ENCODE peak calls at places on chromosome 1, in six cellular contexts. H, G, T, M, Q and S are unnamed samples. For H3K4me1, the result is how much of the 10 kb centered on the place peaks cover.

GRCh38 chr1:228430243-228430642 is 13.6 kb upstream of the TRIM17 start:
- DNase-seq in H (no peak), G (no peak), T (no peak), M (no peak), Q (no peak), S (no peak)

GRCh38 chr1:58664881-58665280 is 35.0 kb downstream of the MYSM1 start:
- DNase-seq in H (no peak), G (no peak), T (no peak), M (peak), Q (no peak), S (no peak)

GRCh38 chr1:170221031-170221430 is 75.3 kb downstream of the NTMT2 start:
- DNase-seq in H (no peak), G (no peak), T (no peak), M (peak), Q (no peak), S (no peak)

GRCh38 chr1:115495603-115496002 is 146.2 kb upstream of the VANGL1 start:
- DNase-seq in H (peak), G (peak), T (no peak), M (peak), Q (no peak), S (peak)

GRCh38 chr1:32724678-32725594 is 22.4 kb upstream of the SYNC start:
- DNase-seq in H (peak), G (peak), T (peak), M (peak), Q (peak), S (peak)

GRCh38 chr1:198687429-198687828 is 48.6 kb downstream of the PTPRC start:
- DNase-seq in H (no peak), G (no peak), T (no peak), M (no peak), Q (no peak), S (no peak)

GRCh38 chr1:180248731-180249681 is 18.9 kb downstream of the LHX4 start:
- DNase-seq in H (no peak), G (no peak), T (no peak), M (no peak), Q (peak), S (no peak)

GRCh38 chr1:217040696-217041095 is 317.5 kb upstream of the ESRRG start:
- DNase-seq in H (peak), G (peak), T (no peak), M (no peak), Q (no peak), S (peak)

GRCh38 chr1:225774276-225775147 is 3.1 kb upstream of the SRP9 start:
- DNase-seq in H (no peak), G (no peak), T (no peak), M (no peak), Q (no peak), S (peak)

GRCh38 chr1:78645728-78646127 is 3.9 kb upstream of the IFI44 start:
- DNase-seq in H (no peak), G (no peak), T (no peak), M (no peak), Q (no peak), S (no peak)

GRCh38 chr1:219528633-219529032 is 84.3 kb downstream of the ZC3H11B start:
- DNase-seq in H (no peak), G (no peak), T (no peak), M (no peak), Q (no peak), S (no peak)

GRCh38 chr1:6123816-6124215 is 56.3 kb downstream of the CHD5 start:
- DNase-seq in H (no peak), G (no peak), T (no peak), M (no peak), Q (no peak), S (no peak)

GRCh38 chr1:28893403-28894102 is 20.8 kb upstream of the EPB41 start:
- DNase-seq in H (peak), G (no peak), T (no peak), M (peak), Q (peak), S (no peak)

GRCh38 chr1:109256971-109257681 is 7.8 kb downstream of the CELSR2 start:
- DNase-seq in H (peak), G (no peak), T (peak), M (no peak), Q (no peak), S (no peak)

GRCh38 chr1:192443616-192444015 is 126.8 kb downstream of the RGS21 start:
- DNase-seq in H (peak), G (peak), T (no peak), M (no peak), Q (no peak), S (peak)

GRCh38 chr1:116350097-116350645 is 22.9 kb upstream of the ATP1A1 start:
- DNase-seq in H (no peak), G (no peak), T (no peak), M (no peak), Q (no peak), S (peak)

GRCh38 chr1:118104956-118105355 is 80.1 kb downstream of the SPAG17 start:
- DNase-seq in H (no peak), G (no peak), T (no peak), M (no peak), Q (no peak), S (no peak)

GRCh38 chr1:235566092-235566491 is 61.8 kb upstream of the B3GALNT2 start:
- DNase-seq in H (no peak), G (no peak), T (no peak), M (no peak), Q (peak), S (no peak)

GRCh38 chr1:13901597-13901996 is 201.6 kb downstream of the PRDM2 start:
- DNase-seq in H (no peak), G (no peak), T (no peak), M (no peak), Q (no peak), S (no peak)

GRCh38 chr1:88145752-88146151 is 538.3 kb upstream of the PKN2 start:
- DNase-seq in H (peak), G (peak), T (no peak), M (no peak), Q (no peak), S (no peak)

GRCh38 chr1:170727953-170728352 is 64.0 kb downstream of the PRRX1 start:
- DNase-seq in H (no peak), G (no peak), T (no peak), M (no peak), Q (no peak), S (no peak)

GRCh38 chr1:22751124-22751531 is 40.5 kb downstream of the EPHB2 start:
- DNase-seq in H (no peak), G (no peak), T (no peak), M (peak), Q (no peak), S (no peak)

GRCh38 chr1:47521034-47521871 is 83.4 kb downstream of the FOXD2 start:
- DNase-seq in H (no peak), G (no peak), T (no peak), M (no peak), Q (no peak), S (no peak)

GRCh38 chr1:112715264-112716053 is at the start of gene PPM1J:
- DNase-seq in H (peak), G (peak), T (peak), M (peak), Q (peak), S (peak)

GRCh38 chr1:9929431-9930385 is 13.5 kb downstream of the LZIC start:
- DNase-seq in H (no peak), G (no peak), T (no peak), M (peak), Q (peak), S (no peak)

GRCh38 chr1:39395357-39395831 is 96.0 kb upstream of the BMP8A start:
- DNase-seq in H (peak), G (peak), T (peak), M (peak), Q (no peak), S (peak)

GRCh38 chr1:44799770-44800584 is at the start of gene PLK3:
- DNase-seq in H (peak), G (peak), T (peak), M (peak), Q (peak), S (peak)

GRCh38 chr1:12056331-12056841 is 6.7 kb upstream of the TNFRSF8 start:
- DNase-seq in H (peak), G (no peak), T (peak), M (no peak), Q (no peak), S (no peak)

GRCh38 chr1:71343686-71344416 is 263.0 kb upstream of the ZRANB2 start:
- DNase-seq in H (no peak), G (no peak), T (no peak), M (no peak), Q (no peak), S (no peak)

GRCh38 chr1:20216574-20216973 is 30.3 kb upstream of the PLA2G2C start:
- DNase-seq in H (peak), G (peak), T (no peak), M (peak), Q (no peak), S (no peak)

GRCh38 chr1:229238674-229239415 is 32.1 kb upstream of the RAB4A start:
- DNase-seq in H (no peak), G (no peak), T (no peak), M (no peak), Q (no peak), S (no peak)

GRCh38 chr1:89966666-89967065 is 28.2 kb upstream of the ZNF326 start:
- DNase-seq in H (no peak), G (no peak), T (no peak), M (no peak), Q (no peak), S (no peak)

GRCh38 chr1:20325844-20326323 is 35.2 kb downstream of the VWA5B1 start:
- DNase-seq in H (peak), G (peak), T (no peak), M (no peak), Q (no peak), S (peak)

GRCh38 chr1:155006601-155007101 is 4.0 kb downstream of the ZBTB7B start:
- DNase-seq in H (no peak), G (peak), T (no peak), M (no peak), Q (peak), S (no peak)

GRCh38 chr1:36400825-36401601 is 3.3 kb upstream of the LSM10 start:
- DNase-seq in H (peak), G (peak), T (no peak), M (peak), Q (peak), S (no peak)

GRCh38 chr1:172002725-172003345 is 161.5 kb downstream of the DNM3 start:
- DNase-seq in H (peak), G (peak), T (no peak), M (peak), Q (peak), S (peak)

GRCh38 chr1:208065862-208066261 is 154.9 kb upstream of the CD34 start:
- DNase-seq in H (peak), G (no peak), T (no peak), M (no peak), Q (no peak), S (peak)

GRCh38 chr1:16918371-16918770 is 3.4 kb upstream of the CROCC start:
- DNase-seq in H (no peak), G (no peak), T (no peak), M (no peak), Q (no peak), S (no peak)

GRCh38 chr1:16913616-16913865 is 8.2 kb upstream of the CROCC start:
- DNase-seq in H (no peak), G (no peak), T (no peak), M (no peak), Q (no peak), S (no peak)

GRCh38 chr1:16913866-16914662 is 7.7 kb upstream of the CROCC start:
- DNase-seq in H (peak), G (peak), T (peak), M (peak), Q (peak), S (peak)

GRCh38 chr1:16920951-16921350 is 780 bp upstream of the CROCC start:
- DNase-seq in H (no peak), G (no peak), T (no peak), M (no peak), Q (no peak), S (no peak)

GRCh38 chr1:16915627-16915973 is 6.1 kb upstream of the CROCC start:
- DNase-seq in H (no peak), G (no peak), T (no peak), M (no peak), Q (no peak), S (no peak)
- H3K4me1 ChIP-seq in H (under half), G (under half), T (under half), M (under half), Q (under half), S (under half)

DNA sequence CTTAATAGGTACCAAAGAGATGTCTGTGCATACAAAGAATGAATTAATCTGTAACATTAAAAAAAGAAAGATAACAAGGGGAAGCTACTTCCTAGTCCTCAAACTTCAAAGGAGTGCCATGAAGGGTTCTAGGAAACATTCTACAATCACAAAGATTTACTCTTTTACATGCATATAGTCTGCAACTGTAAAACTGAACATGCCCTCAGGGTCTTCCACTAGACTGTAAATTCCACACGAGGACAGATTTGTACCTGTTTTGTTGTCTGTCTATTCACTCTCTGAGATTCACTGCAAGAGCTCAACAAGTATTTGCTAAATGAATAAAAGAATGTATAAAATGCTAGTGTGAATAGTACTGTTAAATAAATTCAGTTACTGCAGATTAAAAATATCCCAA is 4.4 kb downstream of the JAK1 start:
- DNase-seq in H (no peak), G (no peak), T (no peak), M (no peak), Q (no peak), S (no peak)
- H3K9ac ChIP-seq in H (no peak), G (no peak), T (no peak), M (no peak), Q (no peak), S (no peak)

DNA sequence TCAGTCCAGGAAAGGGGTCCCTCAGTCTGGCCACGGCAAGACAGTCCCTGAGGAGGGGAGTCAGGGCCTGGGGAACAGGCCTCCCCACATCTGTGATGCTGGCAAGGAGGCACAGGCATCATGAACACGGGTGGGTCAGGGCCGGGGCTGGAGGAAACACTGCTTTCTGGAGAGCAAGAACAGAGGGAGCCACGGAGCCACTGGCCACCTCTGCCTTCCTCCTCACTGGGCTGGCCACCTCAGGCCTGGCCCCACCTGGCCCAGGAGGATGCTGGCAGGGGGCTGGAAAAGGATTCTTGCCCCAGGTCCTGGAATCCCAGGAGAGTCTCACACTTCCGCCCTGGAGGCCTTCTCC is 15.7 kb downstream of the BLACAT1 start:
- DNase-seq in H (no peak), G (no peak), T (no peak), M (no peak), Q (no peak), S (no peak)
- H3K4me2 ChIP-seq in H (no peak), G (no peak), T (no peak), M (no peak), Q (peak), S (no peak)

GRCh38 chr1:232183266-232183800 is 446.6 kb downstream of the SIPA1L2 start:
- DNase-seq in H (no peak), G (no peak), T (no peak), M (no peak), Q (no peak), S (no peak)

GRCh38 chr1:232184561-232185530 is 445.1 kb downstream of the SIPA1L2 start:
- DNase-seq in H (no peak), G (no peak), T (no peak), M (no peak), Q (no peak), S (no peak)

GRCh38 chr1:232183802-232184201 is 446.1 kb downstream of the SIPA1L2 start:
- DNase-seq in H (no peak), G (no peak), T (no peak), M (no peak), Q (no peak), S (no peak)

GRCh38 chr1:232179896-232180760 is 449.8 kb downstream of the SIPA1L2 start:
- DNase-seq in H (no peak), G (no peak), T (no peak), M (no peak), Q (peak), S (no peak)

GRCh38 chr1:232182206-232182605 is 447.7 kb downstream of the SIPA1L2 start:
- DNase-seq in H (no peak), G (no peak), T (no peak), M (no peak), Q (no peak), S (no peak)
- H3K4me1 ChIP-seq in H (under half), G (under half), T (under half), M (under half), Q (under half), S (under half)

GRCh38 chr1:167555971-167556714 is 2.6 kb upstream of the CREG1 start:
- DNase-seq in H (peak), G (peak), T (peak), M (peak), Q (peak), S (peak)
- H3K9ac ChIP-seq in H (no peak), G (no peak), T (no peak), M (peak), Q (no peak), S (no peak)

GRCh38 chr1:2287649-2288048 is 59.5 kb downstream of the SKI start:
- DNase-seq in H (no peak), G (no peak), T (no peak), M (no peak), Q (no peak), S (no peak)

GRCh38 chr1:2290171-2290578 is 62.1 kb downstream of the SKI start:
- DNase-seq in H (no peak), G (no peak), T (no peak), M (no peak), Q (no peak), S (no peak)

GRCh38 chr1:2288308-2288707 is 60.2 kb downstream of the SKI start:
- DNase-seq in H (no peak), G (no peak), T (no peak), M (no peak), Q (no peak), S (no peak)

GRCh38 chr1:2289607-2290006 is 61.5 kb downstream of the SKI start:
- DNase-seq in H (no peak), G (no peak), T (no peak), M (no peak), Q (no peak), S (no peak)

GRCh38 chr1:2288816-2289536 is 60.9 kb downstream of the SKI start:
- DNase-seq in H (no peak), G (no peak), T (no peak), M (no peak), Q (no peak), S (no peak)
- H3K4me2 ChIP-seq in H (no peak), G (peak), T (no peak), M (no peak), Q (no peak), S (no peak)

DNA sequence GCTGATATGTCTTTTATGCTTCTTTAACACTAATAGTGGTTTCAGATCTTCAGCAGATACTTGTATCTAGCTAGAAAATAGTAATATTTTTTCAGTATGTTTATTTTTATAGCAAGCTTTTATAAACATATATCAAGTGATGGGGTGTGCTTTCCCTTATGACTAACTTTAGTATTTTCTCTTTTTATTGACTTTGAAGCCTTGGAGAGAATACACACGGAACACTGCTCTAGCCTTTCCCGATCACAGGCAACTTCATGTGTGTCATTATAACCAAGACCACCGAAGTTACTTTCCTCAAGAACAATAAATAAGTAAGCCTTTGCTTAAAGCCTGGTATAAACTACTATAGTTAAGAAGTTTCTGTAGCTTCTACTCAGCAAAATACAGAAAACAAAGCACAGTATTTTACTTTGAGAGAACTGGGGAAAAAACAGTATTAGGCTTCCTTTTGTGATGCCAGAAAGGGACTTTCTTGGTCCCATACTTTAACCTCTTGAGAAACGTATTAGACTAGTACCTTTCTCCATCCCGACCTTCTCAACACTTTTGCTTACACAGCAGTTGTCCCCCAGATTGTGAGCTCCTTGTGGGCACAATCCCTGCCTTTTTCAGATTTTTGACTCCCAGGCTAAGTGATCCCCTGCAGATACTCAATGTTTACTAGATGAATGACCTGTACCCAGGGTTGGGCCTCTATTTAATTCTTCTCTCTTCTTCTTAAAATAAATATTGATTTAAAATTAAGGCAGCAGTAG is 3.3 kb downstream of the ADSS2 start:
- DNase-seq in H (peak), G (peak), T (no peak), M (peak), Q (no peak), S (no peak)
- H3K4me1 ChIP-seq in H (under half), G (under half), T (under half), M (under half), Q (half or more), S (under half)

GRCh38 chr1:64047549-64047969 is 155.9 kb upstream of the UBE2U start:
- DNase-seq in H (no peak), G (no peak), T (no peak), M (no peak), Q (no peak), S (no peak)

GRCh38 chr1:64049900-64050540 is 153.4 kb upstream of the UBE2U start:
- DNase-seq in H (no peak), G (no peak), T (no peak), M (no peak), Q (no peak), S (no peak)

GRCh38 chr1:64051801-64052200 is 151.6 kb upstream of the UBE2U start:
- DNase-seq in H (no peak), G (peak), T (no peak), M (no peak), Q (no peak), S (no peak)

GRCh38 chr1:64052777-64053176 is 150.6 kb upstream of the UBE2U start:
- DNase-seq in H (no peak), G (no peak), T (no peak), M (no peak), Q (no peak), S (no peak)

DNA sequence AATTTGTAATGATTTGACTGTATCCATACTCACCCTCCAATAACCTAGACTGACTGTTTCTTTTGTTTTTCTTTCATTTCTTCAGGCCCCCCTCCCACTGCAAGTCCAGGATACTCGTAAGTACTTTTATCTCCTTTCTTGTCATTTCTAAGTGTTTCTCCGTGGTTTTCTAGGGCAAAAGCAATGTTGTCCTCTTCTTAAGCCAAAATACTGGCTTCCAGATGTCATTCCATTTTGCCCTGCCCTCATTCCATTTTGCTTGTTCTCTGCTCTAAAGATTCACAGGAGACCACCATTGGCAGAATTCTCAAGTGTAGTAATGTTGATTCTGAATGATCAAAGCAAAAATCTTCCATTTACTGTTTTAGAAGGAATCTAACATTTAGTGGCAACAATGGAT is 152.8 kb upstream of the UBE2U start:
- DNase-seq in H (no peak), G (no peak), T (no peak), M (no peak), Q (no peak), S (peak)
- H3K9ac ChIP-seq in H (no peak), G (no peak), T (no peak), M (peak), Q (no peak), S (no peak)